ENCODE peak calls at places on chromosomes 1 and 21, in eight cellular contexts. T is left colon; E is DMS53; W is A549; Q is HCEC 1CT; X is dermis microvascular lymphatic vessel endothelial cell; S is HTR-8/SVneo; N is stimulated activated CD4-positive, alpha-beta T cell treated with anti-CD3 and anti-CD28 coated beads, TNF-alpha, amount 100 ng/mL, for 4 hours. V is an unnamed sample.

GRCh38 chr1:7538033-7538432 is 233.1 kb upstream of the VAMP3 start:
- DNase-seq in T (peak), E (peak), W (peak), Q (peak), X (no peak), S (no peak), N (no peak), V (peak)

GRCh38 chr1:55854911-55855310 is 639.7 kb upstream of the USP24 start:
- DNase-seq in T (no peak), E (no peak), W (no peak), Q (no peak), X (no peak), S (no peak), N (no peak), V (no peak)

GRCh38 chr1:151604291-151604690 is 7.6 kb upstream of the SNX27 start:
- DNase-seq in T (no peak), E (no peak), W (no peak), Q (no peak), X (no peak), S (no peak), N (no peak), V (no peak)

GRCh38 chr1:6519935-6520621 is 28.6 kb upstream of the PLEKHG5 start:
- DNase-seq in T (no peak), E (peak), W (no peak), Q (no peak), X (no peak), S (no peak), N (no peak), V (peak)

GRCh38 chr1:216617081-216617480 is 106.1 kb downstream of the ESRRG start:
- DNase-seq in T (no peak), E (no peak), W (no peak), Q (no peak), X (no peak), S (no peak), N (no peak), V (no peak)

GRCh38 chr21:29192999-29193563 is 62.6 kb downstream of the MAP3K7CL start:
- DNase-seq in T (no peak), E (no peak), W (no peak), Q (no peak), X (no peak), S (no peak), N (no peak), V (no peak)

GRCh38 chr1:84753516-84754375 is 63.5 kb upstream of the SSX2IP start:
- DNase-seq in T (peak), E (peak), W (peak), Q (peak), X (peak), S (peak), N (peak), V (peak)

GRCh38 chr1:38138498-38139233 is 92.1 kb upstream of the POU3F1 start:
- DNase-seq in T (peak), E (no peak), W (peak), Q (peak), X (peak), S (peak), N (no peak), V (no peak)

GRCh38 chr1:151837841-151838490 is 1.7 kb downstream of the C2CD4D start:
- DNase-seq in T (no peak), E (peak), W (no peak), Q (no peak), X (no peak), S (no peak), N (no peak), V (no peak)

GRCh38 chr1:96362623-96363022 is 359.0 kb upstream of the PTBP2 start:
- DNase-seq in T (no peak), E (peak), W (peak), Q (peak), X (no peak), S (peak), N (no peak), V (peak)

GRCh38 chr1:36966242-36966641 is 68.1 kb downstream of the GRIK3 start:
- DNase-seq in T (no peak), E (no peak), W (no peak), Q (no peak), X (no peak), S (no peak), N (no peak), V (no peak)

GRCh38 chr21:44700101-44701022 is 3.4 kb downstream of the KRTAP10-12 start:
- DNase-seq in T (no peak), E (no peak), W (no peak), Q (peak), X (no peak), S (no peak), N (no peak), V (no peak)

GRCh38 chr1:60283690-60284089 is 210.1 kb upstream of the C1orf87 start:
- DNase-seq in T (no peak), E (peak), W (no peak), Q (no peak), X (no peak), S (no peak), N (no peak), V (peak)

GRCh38 chr1:116569776-116570357 is 959 bp downstream of the CD58 start:
- DNase-seq in T (peak), E (no peak), W (peak), Q (no peak), X (no peak), S (no peak), N (peak), V (no peak)

GRCh38 chr1:170617595-170618215 is 46.2 kb upstream of the PRRX1 start:
- DNase-seq in T (no peak), E (no peak), W (no peak), Q (no peak), X (no peak), S (no peak), N (no peak), V (no peak)

GRCh38 chr1:153661111-153661708 is 2.7 kb downstream of the SNAPIN start:
- DNase-seq in T (no peak), E (peak), W (no peak), Q (no peak), X (no peak), S (no peak), N (no peak), V (no peak)

GRCh38 chr1:13892141-13892670 is 192.2 kb downstream of the PRDM2 start:
- DNase-seq in T (no peak), E (no peak), W (no peak), Q (no peak), X (no peak), S (no peak), N (no peak), V (no peak)

GRCh38 chr1:216183007-216183406 is 240.2 kb downstream of the USH2A start:
- DNase-seq in T (no peak), E (peak), W (no peak), Q (peak), X (no peak), S (peak), N (no peak), V (peak)

GRCh38 chr1:23650344-23650990 is 41.1 kb upstream of the RPL11 start:
- DNase-seq in T (no peak), E (peak), W (no peak), Q (no peak), X (no peak), S (no peak), N (no peak), V (no peak)

GRCh38 chr1:156895408-156895874 is 1.9 kb downstream of the PEAR1 start:
- DNase-seq in T (no peak), E (no peak), W (no peak), Q (no peak), X (no peak), S (no peak), N (no peak), V (peak)

GRCh38 chr1:1173793-1174415 is at the start of gene TTLL10:
- DNase-seq in T (no peak), E (no peak), W (no peak), Q (no peak), X (no peak), S (no peak), N (no peak), V (no peak)

GRCh38 chr21:42578761-42579415 is 65.2 kb downstream of the SLC37A1 start:
- DNase-seq in T (peak), E (no peak), W (no peak), Q (no peak), X (no peak), S (no peak), N (no peak), V (no peak)

GRCh38 chr1:55305735-55306134 is 90.6 kb upstream of the USP24 start:
- DNase-seq in T (no peak), E (peak), W (peak), Q (peak), X (no peak), S (no peak), N (no peak), V (no peak)

GRCh38 chr1:173020138-173020742 is 30.5 kb downstream of the TNFSF18 start:
- DNase-seq in T (no peak), E (no peak), W (no peak), Q (no peak), X (no peak), S (no peak), N (no peak), V (no peak)

GRCh38 chr21:41712201-41712600 is 54.7 kb downstream of the RIPK4 start:
- DNase-seq in T (no peak), E (no peak), W (no peak), Q (no peak), X (no peak), S (no peak), N (no peak), V (no peak)

GRCh38 chr1:18653375-18653774 is 22.7 kb downstream of the PAX7 start:
- DNase-seq in T (no peak), E (no peak), W (no peak), Q (no peak), X (no peak), S (no peak), N (no peak), V (no peak)

GRCh38 chr1:150159550-150159949 is 9.8 kb downstream of the PLEKHO1 start:
- DNase-seq in T (peak), E (no peak), W (no peak), Q (no peak), X (no peak), S (no peak), N (no peak), V (no peak)

GRCh38 chr1:192489748-192490147 is 85.8 kb upstream of the RGS1 start:
- DNase-seq in T (peak), E (peak), W (peak), Q (peak), X (peak), S (no peak), N (no peak), V (peak)

GRCh38 chr1:221994939-221995338 is 253.1 kb upstream of the DUSP10 start:
- DNase-seq in T (no peak), E (no peak), W (no peak), Q (peak), X (no peak), S (no peak), N (no peak), V (peak)

GRCh38 chr1:197173571-197174482 is 27.4 kb upstream of the ASPM start:
- DNase-seq in T (no peak), E (no peak), W (peak), Q (peak), X (peak), S (no peak), N (no peak), V (no peak)

GRCh38 chr1:157088607-157089006 is 11.0 kb downstream of the ETV3L start:
- DNase-seq in T (no peak), E (no peak), W (no peak), Q (no peak), X (no peak), S (no peak), N (no peak), V (no peak)

GRCh38 chr1:212218911-212219310 is 66.3 kb upstream of the PPP2R5A start:
- DNase-seq in T (no peak), E (peak), W (no peak), Q (peak), X (no peak), S (no peak), N (no peak), V (no peak)

GRCh38 chr1:168504064-168504837 is 39.5 kb downstream of the XCL2 start:
- DNase-seq in T (peak), E (no peak), W (peak), Q (peak), X (no peak), S (no peak), N (no peak), V (no peak)

GRCh38 chr1:98677288-98677687 is 15.8 kb downstream of the SNX7 start:
- DNase-seq in T (no peak), E (peak), W (peak), Q (peak), X (no peak), S (peak), N (no peak), V (no peak)

GRCh38 chr1:166351676-166352075 is 184.9 kb upstream of the FAM78B start:
- DNase-seq in T (no peak), E (no peak), W (no peak), Q (no peak), X (no peak), S (no peak), N (no peak), V (no peak)

GRCh38 chr1:96581786-96582185 is 139.8 kb upstream of the PTBP2 start:
- DNase-seq in T (no peak), E (no peak), W (no peak), Q (no peak), X (no peak), S (no peak), N (no peak), V (no peak)

GRCh38 chr1:186781731-186782130 is 47.0 kb upstream of the PLA2G4A start:
- DNase-seq in T (no peak), E (no peak), W (no peak), Q (no peak), X (no peak), S (no peak), N (no peak), V (no peak)

GRCh38 chr1:46218443-46218842 is 15.3 kb downstream of the LURAP1 start:
- DNase-seq in T (no peak), E (no peak), W (no peak), Q (no peak), X (no peak), S (no peak), N (no peak), V (no peak)